ENCODE peak calls at places on chromosomes 7 and 10, in seven cellular contexts. L is IMR-90, O is neural progenitor cell, F is GM12878, Z is neuronal stem cell, E is keratinocyte, J is mammary epithelial cell. H is an unnamed sample.

GRCh38 chr10:5547934-5548660 is 23.3 kb downstream of the CALML3 start:
- DNase-seq in Z (no peak), O (no peak), J (peak; percentile 93), F (no peak), E (no peak), L (no peak), H (no peak)

GRCh38 chr10:114437456-114438292 is 33.4 kb upstream of the AFAP1L2 start:
- DNase-seq in Z (no peak), F (no peak), J (peak; percentile 26), L (peak; percentile 19), E (no peak), O (peak; percentile 52), H (no peak)

GRCh38 chr10:86165666-86166065 is 200.9 kb downstream of the GRID1 start:
- DNase-seq in Z (no peak), J (no peak), F (no peak), L (no peak), O (no peak), E (no peak), H (no peak)

GRCh38 chr10:34824870-34825269 is 9.8 kb upstream of the PARD3 start:
- DNase-seq in Z (no peak), O (peak; percentile 39), E (no peak), F (no peak), J (no peak), L (no peak), H (peak; percentile 45)

GRCh38 chr10:43039629-43040481 is 37.0 kb upstream of the RET start:
- DNase-seq in L (no peak), F (no peak), E (no peak), O (no peak), Z (no peak), J (no peak), H (peak; percentile 18)

GRCh38 chr10:23481351-23481961 is 42.6 kb downstream of the OTUD1 start:
- DNase-seq in E (no peak), J (no peak), O (no peak), Z (no peak), F (no peak), L (no peak), H (no peak)

GRCh38 chr10:38093816-38094157 is 350 bp upstream of the ZNF37A start:
- DNase-seq in E (no peak), O (no peak), F (no peak), J (no peak), Z (peak; percentile 3), L (no peak), H (no peak)

GRCh38 chr7:34115503-34115902 is 210.2 kb downstream of the BMPER start:
- DNase-seq in E (no peak), Z (no peak), L (no peak), O (no peak), F (no peak), J (no peak), H (no peak)

GRCh38 chr10:24947304-24948097 is 4.9 kb downstream of the PRTFDC1 start:
- DNase-seq in O (no peak), J (peak; percentile 89), L (peak; percentile 73), F (peak; percentile 51), E (no peak), Z (no peak), H (no peak)

GRCh38 chr7:101591504-101591903 is 37.6 kb downstream of the MYL10 start:
- DNase-seq in E (no peak), Z (no peak), O (no peak), L (no peak), J (no peak), F (no peak), H (no peak)

GRCh38 chr10:78931333-78932083 is 137.3 kb upstream of the ZMIZ1 start:
- DNase-seq in F (no peak), O (no peak), E (no peak), J (peak; percentile 57), L (peak; percentile 88), Z (no peak), H (no peak)

GRCh38 chr10:72016608-72017310 is 52.6 kb downstream of the CHST3 start:
- DNase-seq in J (no peak), E (no peak), F (no peak), Z (no peak), L (no peak), O (no peak), H (no peak)

GRCh38 chr10:1549591-1550290 is 187.6 kb downstream of the ADARB2 start:
- DNase-seq in O (no peak), F (no peak), E (no peak), L (no peak), Z (no peak), J (no peak), H (no peak)

GRCh38 chr7:25259487-25260243 is 31.4 kb upstream of the NPVF start:
- DNase-seq in J (peak; percentile 52), L (peak; percentile 76), E (peak; percentile 28), F (no peak), Z (peak; percentile 69), O (peak; percentile 86), H (peak; percentile 78)

GRCh38 chr10:5999440-6000165 is 22.3 kb upstream of the IL15RA start:
- DNase-seq in O (no peak), F (no peak), J (no peak), E (no peak), Z (no peak), L (no peak), H (no peak)

GRCh38 chr10:62303922-62304321 is 35.3 kb upstream of the RTKN2 start:
- DNase-seq in E (no peak), J (no peak), Z (no peak), F (no peak), L (no peak), O (no peak), H (no peak)

GRCh38 chr7:112898432-112899290 is 108.5 kb upstream of the TMEM168 start:
- DNase-seq in J (peak; percentile 62), L (peak; percentile 76), O (peak; percentile 72), E (peak; percentile 54), Z (peak; percentile 27), F (peak; percentile 32), H (peak; percentile 55)

GRCh38 chr7:114295522-114295921 is 119.1 kb upstream of the FOXP2 start:
- DNase-seq in E (no peak), L (no peak), Z (no peak), J (no peak), F (no peak), O (no peak), H (no peak)

DNA sequence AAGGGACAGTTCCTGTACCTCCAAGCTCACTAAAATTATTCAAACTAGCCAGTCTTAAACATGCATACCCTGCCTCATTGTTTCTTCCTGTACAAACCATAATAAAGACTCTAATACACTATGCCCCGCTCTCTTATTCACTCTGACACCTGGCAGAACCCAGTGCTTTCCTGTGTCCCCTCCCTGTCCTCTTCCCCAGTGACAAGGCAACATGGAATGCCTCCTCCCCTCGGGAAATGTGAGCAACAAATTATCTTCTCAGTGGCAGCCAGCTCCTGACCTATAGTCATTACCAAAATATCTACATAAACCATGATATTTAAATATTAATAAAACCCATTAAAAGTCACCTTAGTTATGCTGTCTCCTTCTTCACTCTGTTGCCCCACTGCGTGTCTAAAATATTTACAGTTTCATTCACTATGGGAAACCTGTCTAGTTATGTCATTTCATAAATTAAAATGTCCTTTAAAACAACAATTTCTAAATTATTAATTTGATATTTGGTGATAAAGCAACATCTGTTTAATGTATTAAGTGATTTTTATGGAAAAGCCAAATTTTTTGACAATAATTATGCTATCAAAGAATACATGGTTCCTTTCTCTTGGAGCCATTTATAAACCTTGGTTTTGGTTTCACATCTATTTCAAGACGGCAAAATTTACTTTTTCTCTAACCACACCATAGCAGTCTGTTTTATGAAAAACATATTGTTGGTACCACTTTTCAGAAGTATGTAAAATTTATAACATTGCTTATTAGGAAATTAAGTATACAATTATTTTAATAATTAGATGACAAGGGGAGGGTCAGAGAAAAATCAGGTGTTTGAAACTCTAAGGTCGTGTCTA is 1355.2 kb downstream of the XPNPEP1 start:
- DNase-seq in E (no peak), J (no peak), O (no peak), F (no peak), Z (no peak), L (no peak), H (no peak)
- H2AFZ ChIP-seq in E (no peak overlapping the region), J (no peak overlapping the region), O (no peak overlapping the region), F (peak overlapping the region; percentile 54), Z (no peak overlapping the region), L (no peak overlapping the region), H (no peak overlapping the region)

GRCh38 chr7:148306759-148307158 is 283.8 kb upstream of the C7orf33 start:
- DNase-seq in J (no peak), E (no peak), L (no peak), F (peak; percentile 13), O (no peak), Z (no peak), H (no peak)

GRCh38 chr7:148304456-148304855 is 286.1 kb upstream of the C7orf33 start:
- DNase-seq in Z (no peak), E (no peak), O (no peak), F (peak; percentile 12), L (no peak), J (no peak), H (no peak)

GRCh38 chr7:148299335-148299734 is 291.2 kb upstream of the C7orf33 start:
- DNase-seq in J (no peak), O (no peak), L (no peak), F (no peak), Z (no peak), E (no peak), H (no peak)

GRCh38 chr7:148299877-148300276 is 290.7 kb upstream of the C7orf33 start:
- DNase-seq in J (no peak), F (no peak), E (no peak), O (no peak), Z (no peak), L (no peak), H (no peak)

GRCh38 chr7:148303295-148304013 is 287.1 kb upstream of the C7orf33 start:
- DNase-seq in L (no peak), F (no peak), E (peak; percentile 13), O (no peak), J (peak; percentile 65), Z (no peak), H (no peak)
- H2AFZ ChIP-seq in L (no peak overlapping the region), F (no peak overlapping the region), E (no peak overlapping the region), O (no peak overlapping the region), J (no peak overlapping the region), Z (no peak overlapping the region), H (no peak overlapping the region)

GRCh38 chr7:18459846-18460245 is 35.7 kb upstream of the HDAC9 start:
- DNase-seq in L (no peak), O (no peak), J (no peak), Z (no peak), F (no peak), E (no peak), H (no peak)
- H2AFZ ChIP-seq in L (no peak overlapping the region), O (no peak overlapping the region), J (peak overlapping the region; percentile 42), Z (no peak overlapping the region), F (no peak overlapping the region), E (no peak overlapping the region), H (no peak overlapping the region)

GRCh38 chr7:21947056-21947455 is 1.4 kb upstream of the CDCA7L start:
- DNase-seq in O (no peak), E (no peak), J (no peak), Z (no peak), F (no peak), L (no peak), H (no peak)
- H2AFZ ChIP-seq in O (no peak overlapping the region), E (no peak overlapping the region), J (no peak overlapping the region), Z (no peak overlapping the region), F (no peak overlapping the region), L (no peak overlapping the region), H (no peak overlapping the region)

H was measured in H9.